ENCODE peak calls at places on chromosomes 11 and 22, in five cellular contexts. N is stimulated activated naive CD8-positive, alpha-beta T cell treated with anti-CD3 and anti-CD28 coated beads, Interleukin-15, amount 100 ng/mL, for 72 hours; Z is left lung; I is activated CD8-positive, alpha-beta T cell treated with anti-CD3 and anti-CD28 coated beads, Interleukin-2, amount 10 ng/mL, durations not matched to agents 7 days and 5 days; G is activated naive CD4-positive, alpha-beta T cell treated with anti-CD3 and anti-CD28 coated beads, Interleukin-2, amount 50 U/mL, for 72 hours. X is an unnamed sample.

GRCh38 chr22:36461665-36462474 is 19.6 kb downstream of the TXN2 start:
- ATAC-seq in N (no peak), Z (peak), I (no peak), G (no peak), X (no peak)

GRCh38 chr11:75603791-75604736 is 42.0 kb downstream of the SERPINH1 start:
- ATAC-seq in N (no peak), Z (peak), I (no peak), G (no peak), X (no peak)

GRCh38 chr11:11464555-11464954 is 111.5 kb upstream of the CSNK2A3 start:
- ATAC-seq in N (no peak), Z (no peak), I (no peak), G (no peak), X (no peak)

GRCh38 chr22:37401861-37402506 is 25.3 kb downstream of the ELFN2 start:
- ATAC-seq in N (no peak), Z (no peak), I (no peak), G (no peak), X (no peak)

GRCh38 chr22:48950151-48950915 is 877.3 kb downstream of the BRD1 start:
- ATAC-seq in N (no peak), Z (no peak), I (no peak), G (no peak), X (no peak)

GRCh38 chr11:88332851-88333250 is 4.7 kb downstream of the CTSC start:
- ATAC-seq in N (no peak), Z (no peak), I (no peak), G (no peak), X (no peak)

GRCh38 chr11:15800121-15800800 is 556.1 kb downstream of the SOX6 start:
- ATAC-seq in N (no peak), Z (peak), I (no peak), G (peak), X (peak)

GRCh38 chr22:28967163-28967562 is 83.8 kb downstream of the ZNRF3 start:
- ATAC-seq in N (no peak), Z (no peak), I (no peak), G (no peak), X (no peak)

GRCh38 chr11:123216249-123216648 is 21.2 kb upstream of the CLMP start:
- ATAC-seq in N (no peak), Z (no peak), I (no peak), G (no peak), X (no peak)

GRCh38 chr11:14237333-14237988 is 121.5 kb downstream of the RRAS2 start:
- ATAC-seq in N (no peak), Z (peak), I (no peak), G (no peak), X (peak)

GRCh38 chr11:35682230-35683195 is 19.9 kb downstream of the TRIM44 start:
- ATAC-seq in N (no peak), Z (no peak), I (no peak), G (no peak), X (no peak)

GRCh38 chr11:110077866-110078325 is 15.3 kb upstream of the ZC3H12C start:
- ATAC-seq in N (peak), Z (no peak), I (peak), G (peak), X (peak)

GRCh38 chr11:129268371-129268770 is 76.2 kb upstream of the ARHGAP32 start:
- ATAC-seq in N (no peak), Z (no peak), I (no peak), G (no peak), X (no peak)

GRCh38 chr11:87583931-87584330 is 546.2 kb downstream of the TMEM135 start:
- ATAC-seq in N (no peak), Z (no peak), I (no peak), G (no peak), X (no peak)

GRCh38 chr11:16185042-16185441 is 171.3 kb downstream of the SOX6 start:
- ATAC-seq in N (no peak), Z (no peak), I (no peak), G (no peak), X (no peak)

GRCh38 chr22:37419916-37420655 is 7.2 kb downstream of the ELFN2 start:
- ATAC-seq in N (peak), Z (peak), I (peak), G (peak), X (peak)

GRCh38 chr11:83477772-83478171 is 191.6 kb upstream of the CCDC90B start:
- ATAC-seq in N (no peak), Z (no peak), I (no peak), G (no peak), X (no peak)

GRCh38 chr11:68340784-68341556 is 28.6 kb downstream of the LRP5 start:
- ATAC-seq in N (peak), Z (no peak), I (peak), G (peak), X (no peak)

GRCh38 chr11:19910931-19911330 is 198.3 kb downstream of the NAV2 start:
- ATAC-seq in N (no peak), Z (no peak), I (no peak), G (no peak), X (no peak)

GRCh38 chr22:21077884-21078508 is 32.2 kb downstream of the LRRC74B start:
- ATAC-seq in N (no peak), Z (no peak), I (no peak), G (no peak), X (peak)

GRCh38 chr11:76614471-76615183 is 55.9 kb downstream of the LRRC32 start:
- ATAC-seq in N (no peak), Z (peak), I (no peak), G (no peak), X (no peak)

GRCh38 chr11:57645716-57646085 is 4.0 kb downstream of the YPEL4 start:
- ATAC-seq in N (no peak), Z (no peak), I (no peak), G (no peak), X (peak)

GRCh38 chr11:68353669-68354068 is 41.3 kb downstream of the LRP5 start:
- ATAC-seq in N (no peak), Z (no peak), I (no peak), G (no peak), X (no peak)

GRCh38 chr11:60818057-60818456 is 23.9 kb upstream of the CCDC86 start:
- ATAC-seq in N (no peak), Z (no peak), I (no peak), G (no peak), X (no peak)

GRCh38 chr11:70603756-70604211 is 205.5 kb downstream of the CTTN start:
- ATAC-seq in N (no peak), Z (peak), I (no peak), G (no peak), X (no peak)

GRCh38 chr11:47437746-47438418 is 11.1 kb downstream of the RAPSN start:
- ATAC-seq in N (no peak), Z (peak), I (no peak), G (no peak), X (no peak)

GRCh38 chr11:103007521-103007920 is 52.0 kb upstream of the MMP13 start:
- ATAC-seq in N (no peak), Z (no peak), I (no peak), G (no peak), X (no peak)